ENCODE peak calls at places on chromosomes 5 and 9, in seven cellular contexts. M is PC-3; H is CD8-positive, alpha-beta T cell; I is hepatocyte; C is sigmoid colon; S is A673; L is left ventricle myocardium inferior. Z is an unnamed sample. For H3K9me3, the result is how much of the 10 kb centered on the place peaks cover.

GRCh38 chr9:85142461-85143401 is 473.2 kb downstream of the NTRK2 start:
- DNase-seq in L (peak), I (peak), C (no peak), H (no peak), M (peak), S (peak), Z (no peak)

GRCh38 chr5:76790632-76791290 is 28.1 kb upstream of the F2RL1 start:
- DNase-seq in C (no peak), S (peak), M (peak), L (no peak), I (peak), H (no peak), Z (no peak)

GRCh38 chr5:54556136-54556535 is 38.6 kb downstream of the SNX18 start:
- DNase-seq in C (no peak), S (no peak), H (no peak), M (no peak), L (no peak), I (no peak), Z (no peak)

GRCh38 chr9:88691811-88692210 is 156.8 kb downstream of the NXNL2 start:
- DNase-seq in L (no peak), H (no peak), M (no peak), S (no peak), I (no peak), C (no peak), Z (no peak)

GRCh38 chr5:7518947-7519560 is 123.1 kb downstream of the ADCY2 start:
- DNase-seq in C (no peak), H (no peak), M (no peak), L (no peak), I (peak), S (peak), Z (no peak)

GRCh38 chr5:93635991-93636390 is 53.0 kb downstream of the NR2F1 start:
- DNase-seq in I (no peak), L (no peak), M (no peak), H (no peak), S (no peak), C (no peak), Z (no peak)

GRCh38 chr9:123235448-123235847 is 32.9 kb downstream of the STRBP start:
- DNase-seq in L (no peak), M (no peak), C (no peak), I (no peak), S (no peak), H (no peak), Z (no peak)

GRCh38 chr5:13553896-13554295 is 390.6 kb downstream of the DNAH5 start:
- DNase-seq in L (no peak), S (no peak), H (no peak), M (peak), I (peak), C (no peak), Z (no peak)

GRCh38 chr9:130128251-130128650 is 44.0 kb upstream of the NCS1 start:
- DNase-seq in S (no peak), H (peak), C (no peak), M (no peak), I (no peak), L (no peak), Z (peak)

GRCh38 chr5:4294878-4295277 is 699.2 kb downstream of the IRX1 start:
- DNase-seq in L (no peak), I (no peak), C (no peak), H (no peak), S (no peak), M (no peak), Z (no peak)

GRCh38 chr5:103259705-103260355 is 1.3 kb downstream of the MACIR start:
- DNase-seq in I (no peak), S (peak), C (peak), L (no peak), H (no peak), M (peak), Z (peak)

DNA sequence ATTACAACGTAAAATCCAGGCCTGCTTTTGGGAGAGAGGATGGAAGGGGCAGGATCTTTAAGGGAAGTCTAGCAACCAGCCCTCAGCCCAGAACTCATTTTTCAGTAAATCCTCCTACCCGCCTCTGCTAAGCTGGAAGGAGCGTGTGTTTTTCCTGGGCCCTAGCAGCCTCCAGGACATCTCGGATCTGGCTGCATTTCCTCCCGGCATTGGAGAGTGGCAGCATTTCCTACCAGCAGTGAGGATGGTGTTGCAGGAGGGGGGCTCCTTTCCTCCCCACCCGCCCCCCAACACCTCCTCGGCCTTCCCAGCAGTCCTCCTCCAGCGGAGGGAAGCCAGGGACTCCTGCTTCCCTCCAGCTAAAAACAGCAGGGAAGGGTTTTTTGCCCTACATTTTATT is 54.5 kb downstream of the DCP2 start:
- DNase-seq in I (no peak), M (no peak), L (no peak), H (no peak), C (no peak), S (no peak), Z (no peak)
- H3K27ac ChIP-seq in I (no peak), M (no peak), L (peak), H (no peak), C (no peak), S (no peak), Z (no peak)

GRCh38 chr5:141403387-141403786 is 809 bp downstream of the PCDHGA9 start:
- DNase-seq in S (no peak), M (no peak), C (no peak), L (no peak), H (no peak), I (no peak), Z (no peak)
- H3K9me3 ChIP-seq in S (half or more), M (under half), C (half or more), L (half or more), H (under half), I (under half), Z (under half)

DNA sequence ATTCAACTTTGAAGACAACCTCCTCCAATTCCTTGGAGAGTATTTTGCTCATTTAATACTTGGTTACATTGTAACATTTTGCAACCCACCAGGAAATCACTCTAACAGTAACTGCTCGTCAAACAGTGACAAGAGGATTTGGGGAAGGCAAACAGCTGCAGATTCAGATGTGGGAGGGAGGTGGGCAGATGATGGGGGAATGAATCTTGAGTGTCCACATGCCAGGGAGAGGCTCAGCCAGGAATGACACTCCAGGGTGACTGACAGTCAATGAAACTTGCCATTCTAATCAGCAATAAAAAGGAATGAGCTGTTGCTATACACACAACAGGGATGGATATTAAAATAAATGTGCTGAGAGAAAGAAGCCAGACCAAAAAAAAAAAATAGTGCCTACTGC is 97.7 kb upstream of the ANKRD55 start:
- DNase-seq in S (no peak), L (no peak), H (no peak), M (no peak), I (no peak), C (no peak), Z (no peak)
- H3K27ac ChIP-seq in S (no peak), L (peak), H (no peak), M (no peak), I (peak), C (no peak), Z (no peak)

DNA sequence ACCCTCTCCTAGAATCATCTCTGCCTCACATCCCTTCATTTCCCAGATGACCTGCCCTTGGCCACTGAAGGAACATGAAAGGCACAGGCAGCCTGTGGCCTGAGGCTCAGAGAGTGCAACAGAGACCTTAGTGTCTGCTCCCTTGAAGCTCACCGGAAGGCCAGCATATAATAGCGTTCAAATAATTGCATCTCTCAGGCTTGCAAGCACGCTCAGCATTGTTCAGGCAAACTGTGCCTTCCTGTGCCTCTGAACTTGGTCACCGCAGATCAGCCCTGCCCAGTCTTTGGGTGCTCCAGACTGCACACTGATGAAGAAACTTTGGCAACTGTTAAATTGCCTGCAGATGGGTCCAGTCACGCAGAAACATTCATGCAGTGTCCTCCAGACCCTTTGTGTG is 215.9 kb upstream of the ANKRD55 start:
- DNase-seq in M (no peak), I (no peak), S (no peak), C (no peak), L (no peak), H (no peak), Z (no peak)
- H3K9me3 ChIP-seq in M (under half), I (under half), S (under half), C (under half), L (under half), H (under half), Z (under half)

GRCh38 chr5:181191526-181192336 is 13.3 kb downstream of the TRIM7 start:
- DNase-seq in S (peak), L (peak), C (peak), M (peak), I (peak), H (peak), Z (peak)
- H3K27ac ChIP-seq in S (peak), L (peak), C (peak), M (peak), I (peak), H (peak), Z (peak)

GRCh38 chr5:137832416-137832815 is 35.2 kb upstream of the MYOT start:
- DNase-seq in S (no peak), M (no peak), I (no peak), L (no peak), H (no peak), C (no peak), Z (no peak)
- H3K9me3 ChIP-seq in S (under half), M (under half), I (under half), L (under half), H (under half), C (under half), Z (under half)

DNA sequence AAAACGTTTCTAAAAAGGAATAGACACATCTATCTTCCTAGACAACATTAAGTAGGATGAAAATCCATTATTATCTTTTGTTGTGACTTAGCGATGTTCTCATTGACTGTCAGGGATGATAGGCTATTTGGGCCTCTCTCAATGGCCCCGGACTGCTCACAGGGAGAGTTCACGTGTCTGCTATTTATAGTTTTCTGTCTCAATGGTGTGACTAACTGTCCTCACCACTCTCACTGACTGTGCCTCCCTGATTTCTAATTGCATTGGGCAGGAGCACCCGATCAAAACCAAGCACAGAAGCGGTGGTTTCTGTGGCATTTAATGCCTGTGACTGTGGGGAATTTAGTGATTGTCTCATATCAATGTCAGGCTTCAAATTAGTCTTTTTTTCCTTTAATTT is 286.7 kb upstream of the KLF9 start:
- DNase-seq in M (no peak), L (no peak), C (no peak), H (no peak), S (no peak), I (no peak), Z (no peak)
- H3K27ac ChIP-seq in M (no peak), L (no peak), C (no peak), H (no peak), S (no peak), I (no peak), Z (no peak)

DNA sequence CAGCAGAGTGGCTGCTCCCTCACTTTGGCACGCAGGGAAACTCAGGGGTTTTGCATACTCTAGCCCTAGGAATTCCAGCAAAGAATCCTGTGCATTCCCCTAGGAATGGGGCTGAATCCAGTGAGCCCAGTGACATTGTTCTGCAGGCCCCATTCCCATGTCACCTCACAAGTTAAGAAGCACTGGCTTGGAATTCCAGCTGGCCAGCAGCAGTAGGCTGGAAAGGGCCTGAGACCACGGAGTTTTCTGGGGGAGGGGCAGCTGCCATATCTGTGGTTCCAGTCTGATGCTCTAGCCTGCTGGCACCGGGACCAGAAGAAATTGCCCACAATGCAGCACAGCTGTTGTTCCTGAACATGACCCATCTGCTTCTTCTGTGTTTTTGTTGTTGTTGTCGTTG is 217.6 kb upstream of the DMRTA1 start:
- DNase-seq in M (no peak), I (no peak), S (no peak), L (no peak), H (no peak), C (no peak), Z (no peak)
- H3K9me3 ChIP-seq in M (under half), I (under half), S (under half), L (under half), H (under half), C (under half), Z (under half)

GRCh38 chr9:107667700-107668099 is 178.1 kb upstream of the KLF4 start:
- DNase-seq in S (no peak), C (no peak), H (no peak), M (no peak), I (no peak), L (peak), Z (no peak)
- H3K27ac ChIP-seq in S (no peak), C (no peak), H (no peak), M (no peak), I (no peak), L (peak), Z (no peak)

GRCh38 chr5:176994460-176995121 is 12.0 kb downstream of the UIMC1 start:
- DNase-seq in I (peak), S (peak), M (no peak), C (no peak), L (peak), H (no peak), Z (no peak)
- H3K9me3 ChIP-seq in I (under half), S (under half), M (under half), C (under half), L (under half), H (under half), Z (under half)

Z was measured in colonic mucosa.